ENCODE peak calls at places on chromosomes 7 and 10, in seven cellular contexts. One of them, this sample, is unnamed.

GRCh38 chr10:3935141-3935540 is 150.1 kb upstream of the KLF6 start:
- DNase-seq in body of pancreas: no peak
- DNase-seq in AG04450: peak; percentile 34
- DNase-seq in esophagus squamous epithelium: no peak
- DNase-seq in tibial artery: peak; percentile 57
- DNase-seq in activated B cell treated with CpG ODN at 0.5 μM for 24 hours: peak; percentile 31
- DNase-seq in AG09309: peak; percentile 57
- DNase-seq in this sample: no peak

GRCh38 chr7:70710011-70710480 is 421.9 kb upstream of the GALNT17 start:
- DNase-seq in body of pancreas: no peak
- DNase-seq in AG04450: peak; percentile 37
- DNase-seq in esophagus squamous epithelium: no peak
- DNase-seq in tibial artery: no peak
- DNase-seq in activated B cell treated with CpG ODN at 0.5 μM for 24 hours: no peak
- DNase-seq in AG09309: no peak
- DNase-seq in this sample: no peak

GRCh38 chr10:70943806-70944466 is 55.6 kb upstream of the PCBD1 start:
- DNase-seq in body of pancreas: no peak
- DNase-seq in AG04450: no peak
- DNase-seq in esophagus squamous epithelium: no peak
- DNase-seq in tibial artery: no peak
- DNase-seq in activated B cell treated with CpG ODN at 0.5 μM for 24 hours: no peak
- DNase-seq in AG09309: no peak
- DNase-seq in this sample: no peak

GRCh38 chr10:21517983-21518628 is 7.4 kb downstream of the SKIDA1 start:
- DNase-seq in body of pancreas: no peak
- DNase-seq in AG04450: no peak
- DNase-seq in esophagus squamous epithelium: no peak
- DNase-seq in tibial artery: no peak
- DNase-seq in activated B cell treated with CpG ODN at 0.5 μM for 24 hours: no peak
- DNase-seq in AG09309: no peak
- DNase-seq in this sample: no peak

GRCh38 chr7:832292-832967 is at the start of gene SUN1:
- DNase-seq in body of pancreas: peak; percentile 54
- DNase-seq in AG04450: no peak
- DNase-seq in esophagus squamous epithelium: no peak
- DNase-seq in tibial artery: no peak
- DNase-seq in activated B cell treated with CpG ODN at 0.5 μM for 24 hours: no peak
- DNase-seq in AG09309: peak; percentile 39
- DNase-seq in this sample: peak; percentile 25

GRCh38 chr7:47191316-47191715 is 390.6 kb downstream of the TNS3 start:
- DNase-seq in body of pancreas: no peak
- DNase-seq in AG04450: no peak
- DNase-seq in esophagus squamous epithelium: no peak
- DNase-seq in tibial artery: no peak
- DNase-seq in activated B cell treated with CpG ODN at 0.5 μM for 24 hours: no peak
- DNase-seq in AG09309: no peak
- DNase-seq in this sample: no peak

GRCh38 chr10:85420501-85421191 is 945.9 kb downstream of the GRID1 start:
- DNase-seq in body of pancreas: no peak
- DNase-seq in AG04450: no peak
- DNase-seq in esophagus squamous epithelium: no peak
- DNase-seq in tibial artery: no peak
- DNase-seq in activated B cell treated with CpG ODN at 0.5 μM for 24 hours: no peak
- DNase-seq in AG09309: no peak
- DNase-seq in this sample: no peak

GRCh38 chr10:112949875-112950507 is at the start of gene TCF7L2:
- DNase-seq in body of pancreas: peak; percentile 99
- DNase-seq in AG04450: peak; percentile 89
- DNase-seq in esophagus squamous epithelium: peak; percentile 79
- DNase-seq in tibial artery: peak; percentile 99
- DNase-seq in activated B cell treated with CpG ODN at 0.5 μM for 24 hours: peak; percentile 24
- DNase-seq in AG09309: peak; percentile 81
- DNase-seq in this sample: peak; percentile 61

GRCh38 chr10:4460267-4460666 is 365.7 kb upstream of the AKR1E2 start:
- DNase-seq in body of pancreas: no peak
- DNase-seq in AG04450: no peak
- DNase-seq in esophagus squamous epithelium: no peak
- DNase-seq in tibial artery: no peak
- DNase-seq in activated B cell treated with CpG ODN at 0.5 μM for 24 hours: no peak
- DNase-seq in AG09309: no peak
- DNase-seq in this sample: no peak

GRCh38 chr10:61543831-61544230 is 90.7 kb upstream of the TMEM26 start:
- DNase-seq in body of pancreas: no peak
- DNase-seq in AG04450: no peak
- DNase-seq in esophagus squamous epithelium: no peak
- DNase-seq in tibial artery: no peak
- DNase-seq in activated B cell treated with CpG ODN at 0.5 μM for 24 hours: no peak
- DNase-seq in AG09309: no peak
- DNase-seq in this sample: no peak

GRCh38 chr10:62589689-62590088 is 214.8 kb upstream of the ADO start:
- DNase-seq in body of pancreas: no peak
- DNase-seq in AG04450: no peak
- DNase-seq in esophagus squamous epithelium: no peak
- DNase-seq in tibial artery: no peak
- DNase-seq in activated B cell treated with CpG ODN at 0.5 μM for 24 hours: no peak
- DNase-seq in AG09309: no peak
- DNase-seq in this sample: no peak

GRCh38 chr10:12041766-12042408 is 722 bp downstream of the UPF2 start:
- DNase-seq in body of pancreas: peak; percentile 48
- DNase-seq in AG04450: no peak
- DNase-seq in esophagus squamous epithelium: no peak
- DNase-seq in tibial artery: no peak
- DNase-seq in activated B cell treated with CpG ODN at 0.5 μM for 24 hours: peak; percentile 24
- DNase-seq in AG09309: no peak
- DNase-seq in this sample: no peak

GRCh38 chr10:1152386-1153252 is 96.4 kb downstream of the WDR37 start:
- DNase-seq in body of pancreas: no peak
- DNase-seq in AG04450: no peak
- DNase-seq in esophagus squamous epithelium: no peak
- DNase-seq in tibial artery: no peak
- DNase-seq in activated B cell treated with CpG ODN at 0.5 μM for 24 hours: no peak
- DNase-seq in AG09309: no peak
- DNase-seq in this sample: no peak

GRCh38 chr10:112955736-112956421 is 5.8 kb downstream of the TCF7L2 start:
- DNase-seq in body of pancreas: no peak
- DNase-seq in AG04450: peak; percentile 83
- DNase-seq in esophagus squamous epithelium: no peak
- DNase-seq in tibial artery: no peak
- DNase-seq in activated B cell treated with CpG ODN at 0.5 μM for 24 hours: no peak
- DNase-seq in AG09309: peak; percentile 73
- DNase-seq in this sample: no peak

GRCh38 chr7:131011976-131012375 is 278.0 kb upstream of the KLF14 start:
- DNase-seq in body of pancreas: no peak
- DNase-seq in AG04450: peak; percentile 68
- DNase-seq in esophagus squamous epithelium: no peak
- DNase-seq in tibial artery: no peak
- DNase-seq in activated B cell treated with CpG ODN at 0.5 μM for 24 hours: no peak
- DNase-seq in AG09309: peak; percentile 79
- DNase-seq in this sample: no peak

GRCh38 chr10:86649471-86650150 is 4.7 kb upstream of the OPN4 start:
- DNase-seq in body of pancreas: no peak
- DNase-seq in AG04450: no peak
- DNase-seq in esophagus squamous epithelium: no peak
- DNase-seq in tibial artery: no peak
- DNase-seq in activated B cell treated with CpG ODN at 0.5 μM for 24 hours: peak; percentile 5
- DNase-seq in AG09309: no peak
- DNase-seq in this sample: no peak

GRCh38 chr7:49791089-49791741 is 17.8 kb downstream of the VWC2 start:
- DNase-seq in body of pancreas: peak; percentile 40
- DNase-seq in AG04450: no peak
- DNase-seq in esophagus squamous epithelium: no peak
- DNase-seq in tibial artery: no peak
- DNase-seq in activated B cell treated with CpG ODN at 0.5 μM for 24 hours: no peak
- DNase-seq in AG09309: no peak
- DNase-seq in this sample: no peak
- TF ChIP-seq CTCF in body of pancreas: no peak
- TF ChIP-seq CTCF in AG04450: no peak
- TF ChIP-seq CTCF in esophagus squamous epithelium: peak; percentile 48
- TF ChIP-seq CTCF in tibial artery: no peak
- TF ChIP-seq CTCF in activated B cell treated with CpG ODN at 0.5 μM for 24 hours: no peak
- TF ChIP-seq CTCF in AG09309: no peak
- TF ChIP-seq CTCF in this sample: no peak

GRCh38 chr7:104487642-104488041 is 159.2 kb downstream of the LHFPL3 start:
- DNase-seq in body of pancreas: no peak
- DNase-seq in AG04450: no peak
- DNase-seq in esophagus squamous epithelium: no peak
- DNase-seq in tibial artery: no peak
- DNase-seq in activated B cell treated with CpG ODN at 0.5 μM for 24 hours: no peak
- DNase-seq in AG09309: no peak
- DNase-seq in this sample: no peak

DNA sequence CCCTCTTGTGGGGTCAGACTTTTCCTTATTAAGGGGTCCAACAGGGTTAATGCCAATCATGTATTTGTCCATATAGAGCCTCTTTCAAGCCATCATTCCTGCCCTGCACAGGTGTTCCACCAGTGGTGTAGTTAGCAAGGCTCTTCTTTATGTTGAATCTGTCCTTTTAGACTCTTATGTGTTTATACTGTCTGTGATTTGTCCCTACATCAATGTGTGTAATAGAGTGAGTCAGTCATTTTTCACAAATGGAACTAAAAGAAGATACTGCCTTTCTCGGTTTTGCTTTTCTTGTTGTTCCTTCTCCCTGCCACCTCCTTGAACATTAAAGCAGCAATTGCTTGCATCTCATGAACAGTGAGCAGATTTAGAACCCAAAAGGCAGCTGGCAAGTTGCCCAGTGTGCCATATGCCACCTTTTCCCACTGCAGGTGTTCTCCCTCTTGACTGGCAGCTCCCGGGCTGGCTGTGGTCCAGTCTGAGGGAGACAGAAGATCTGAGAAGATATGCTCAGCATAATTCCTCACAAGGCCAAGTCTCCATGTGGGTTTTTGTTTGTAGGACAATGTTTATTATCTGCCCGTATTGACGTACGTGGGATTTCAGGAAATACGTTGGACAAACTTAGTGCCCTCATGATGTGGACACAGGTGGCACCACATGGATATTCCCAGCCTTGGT is 154.1 kb downstream of the LHFPL3 start:
- DNase-seq in body of pancreas: peak; percentile 93
- DNase-seq in AG04450: no peak
- DNase-seq in esophagus squamous epithelium: no peak
- DNase-seq in tibial artery: no peak
- DNase-seq in activated B cell treated with CpG ODN at 0.5 μM for 24 hours: no peak
- DNase-seq in AG09309: no peak
- DNase-seq in this sample: no peak
- TF ChIP-seq CTCF in body of pancreas: no peak
- TF ChIP-seq CTCF in AG04450: no peak
- TF ChIP-seq CTCF in esophagus squamous epithelium: no peak
- TF ChIP-seq CTCF in tibial artery: no peak
- TF ChIP-seq CTCF in activated B cell treated with CpG ODN at 0.5 μM for 24 hours: no peak
- TF ChIP-seq CTCF in AG09309: no peak
- TF ChIP-seq CTCF in this sample: no peak

DNA sequence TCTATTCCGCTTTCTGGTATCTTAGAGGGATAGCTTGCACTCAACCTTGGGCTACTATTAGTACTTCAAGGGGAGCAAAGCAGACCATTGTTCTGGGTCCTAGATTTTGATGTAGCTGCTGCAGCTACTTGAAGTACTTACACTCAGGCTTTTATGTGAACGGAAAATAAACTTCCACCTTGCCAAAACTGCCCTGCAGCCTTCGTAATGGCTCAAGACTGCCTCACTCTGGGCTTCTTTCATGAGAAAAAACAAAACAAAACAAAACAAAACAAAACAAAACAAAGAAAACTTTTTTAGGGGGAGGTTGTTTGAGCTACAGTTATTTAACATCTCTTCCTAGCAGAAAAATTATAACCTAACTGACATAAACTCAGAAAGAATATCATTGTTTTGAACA is 19.4 kb upstream of the EPHB6 start:
- DNase-seq in body of pancreas: no peak
- DNase-seq in AG04450: no peak
- DNase-seq in esophagus squamous epithelium: no peak
- DNase-seq in tibial artery: no peak
- DNase-seq in activated B cell treated with CpG ODN at 0.5 μM for 24 hours: no peak
- DNase-seq in AG09309: no peak
- DNase-seq in this sample: no peak
- TF ChIP-seq CTCF in body of pancreas: no peak
- TF ChIP-seq CTCF in AG04450: no peak
- TF ChIP-seq CTCF in esophagus squamous epithelium: no peak
- TF ChIP-seq CTCF in tibial artery: no peak
- TF ChIP-seq CTCF in activated B cell treated with CpG ODN at 0.5 μM for 24 hours: no peak
- TF ChIP-seq CTCF in AG09309: no peak
- TF ChIP-seq CTCF in this sample: no peak

GRCh38 chr7:128378637-128379036 is 17.1 kb upstream of the PRRT4 start:
- DNase-seq in body of pancreas: no peak
- DNase-seq in AG04450: no peak
- DNase-seq in esophagus squamous epithelium: no peak
- DNase-seq in tibial artery: no peak
- DNase-seq in activated B cell treated with CpG ODN at 0.5 μM for 24 hours: no peak
- DNase-seq in AG09309: no peak
- DNase-seq in this sample: no peak

GRCh38 chr7:128379900-128380806 is 18.7 kb upstream of the PRRT4 start:
- DNase-seq in body of pancreas: no peak
- DNase-seq in AG04450: no peak
- DNase-seq in esophagus squamous epithelium: no peak
- DNase-seq in tibial artery: no peak
- DNase-seq in activated B cell treated with CpG ODN at 0.5 μM for 24 hours: no peak
- DNase-seq in AG09309: no peak
- DNase-seq in this sample: no peak

GRCh38 chr7:128383781-128384180 is 22.3 kb upstream of the PRRT4 start:
- DNase-seq in body of pancreas: no peak
- DNase-seq in AG04450: no peak
- DNase-seq in esophagus squamous epithelium: no peak
- DNase-seq in tibial artery: no peak
- DNase-seq in activated B cell treated with CpG ODN at 0.5 μM for 24 hours: no peak
- DNase-seq in AG09309: no peak
- DNase-seq in this sample: no peak

GRCh38 chr7:128380807-128381130 is 19.3 kb upstream of the PRRT4 start:
- DNase-seq in body of pancreas: no peak
- DNase-seq in AG04450: no peak
- DNase-seq in esophagus squamous epithelium: no peak
- DNase-seq in tibial artery: no peak
- DNase-seq in activated B cell treated with CpG ODN at 0.5 μM for 24 hours: no peak
- DNase-seq in AG09309: no peak
- DNase-seq in this sample: no peak

DNA sequence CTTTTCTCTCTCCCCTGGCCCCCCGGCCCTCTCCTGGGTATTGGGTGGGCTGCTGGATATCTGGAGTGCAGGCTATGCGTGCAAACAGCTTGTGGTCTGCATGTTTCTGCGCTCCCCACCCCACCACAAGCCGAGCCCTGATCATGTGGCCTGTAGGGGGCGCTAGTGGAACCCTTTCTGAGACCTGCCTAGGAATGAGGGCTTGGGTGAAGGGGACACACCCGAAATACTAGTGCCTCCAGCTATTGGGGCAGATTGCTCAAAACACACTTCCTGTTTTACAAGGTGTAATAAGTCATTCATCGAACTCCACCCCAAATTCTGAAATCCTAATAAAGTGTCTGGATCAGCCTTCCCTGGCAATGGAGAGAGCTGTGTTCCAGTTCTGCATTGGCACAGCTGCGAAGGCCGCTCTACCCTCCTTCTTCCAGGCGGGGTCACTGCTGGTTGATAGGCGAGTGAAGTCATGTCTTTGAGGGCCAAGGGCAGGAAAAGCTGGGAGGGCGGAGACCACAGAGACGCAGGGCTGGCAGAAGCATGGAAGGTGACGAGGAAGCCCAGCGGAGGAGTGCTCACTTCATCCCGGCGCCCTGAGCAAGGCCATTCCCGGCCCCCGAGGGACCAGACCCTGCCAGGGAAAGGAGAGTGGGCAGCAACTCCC is 19.8 kb upstream of the PRRT4 start:
- DNase-seq in body of pancreas: no peak
- DNase-seq in AG04450: no peak
- DNase-seq in esophagus squamous epithelium: no peak
- DNase-seq in tibial artery: no peak
- DNase-seq in activated B cell treated with CpG ODN at 0.5 μM for 24 hours: no peak
- DNase-seq in AG09309: no peak
- DNase-seq in this sample: no peak
- TF ChIP-seq CTCF in body of pancreas: no peak
- TF ChIP-seq CTCF in AG04450: peak; percentile 48
- TF ChIP-seq CTCF in esophagus squamous epithelium: peak; percentile 27
- TF ChIP-seq CTCF in tibial artery: no peak
- TF ChIP-seq CTCF in activated B cell treated with CpG ODN at 0.5 μM for 24 hours: no peak
- TF ChIP-seq CTCF in AG09309: peak; percentile 56
- TF ChIP-seq CTCF in this sample: peak; percentile 30

This sample was measured in natural killer cell.